ENCODE peak calls at places on chromosomes 5 and 9, in four cellular contexts. G is K562, B is GM12878, T is HepG2. O is an unnamed sample.

GRCh38 chr5:158163836-158164572 is 305.1 kb upstream of the CLINT1 start:
- DNase-seq in G (no peak), T (no peak), B (no peak), O (no peak)

GRCh38 chr9:107142896-107143603 is 140.0 kb upstream of the RAD23B start:
- DNase-seq in T (no peak), B (no peak), G (no peak), O (no peak)

GRCh38 chr9:120350596-120350995 is 229.4 kb downstream of the CDK5RAP2 start:
- DNase-seq in G (no peak), T (no peak), B (no peak), O (no peak)

GRCh38 chr9:96856363-96857286 is 2.3 kb upstream of the ZNF782 start:
- DNase-seq in T (peak), B (peak), G (peak), O (no peak)

GRCh38 chr5:40603378-40603777 is 76.3 kb upstream of the PTGER4 start:
- DNase-seq in B (no peak), T (no peak), G (no peak), O (no peak)

GRCh38 chr5:59487068-59487686 is 406.3 kb downstream of the PDE4D start:
- DNase-seq in G (no peak), T (no peak), B (no peak), O (no peak)

GRCh38 chr5:142364251-142365145 is 39.7 kb upstream of the SPRY4 start:
- DNase-seq in B (no peak), T (no peak), G (peak), O (peak)

GRCh38 chr5:92548351-92548750 is 1032.7 kb downstream of the NR2F1-AS1 start:
- DNase-seq in G (no peak), T (no peak), B (no peak), O (no peak)

GRCh38 chr5:1413611-1414241 is 31.5 kb downstream of the SLC6A3 start:
- DNase-seq in B (no peak), T (no peak), G (no peak), O (no peak)

GRCh38 chr5:127870914-127871313 is 167.7 kb downstream of the CCDC192 start:
- DNase-seq in B (no peak), G (no peak), T (no peak), O (no peak)

GRCh38 chr9:13928988-13929387 is 385.0 kb downstream of the NFIB start:
- DNase-seq in B (no peak), T (no peak), G (no peak), O (no peak)

GRCh38 chr9:114092336-114092735 is 6.8 kb downstream of the KIF12 start:
- DNase-seq in G (no peak), B (no peak), T (no peak), O (no peak)

GRCh38 chr5:175885813-175886212 is 14.4 kb downstream of the CPLX2 start:
- DNase-seq in B (no peak), G (no peak), T (no peak), O (no peak)

GRCh38 chr5:10434392-10434791 is 7.3 kb upstream of the ROPN1L start:
- DNase-seq in G (no peak), T (no peak), B (no peak), O (no peak)

GRCh38 chr5:102596113-102596512 is 97.3 kb upstream of the SLCO6A1 start:
- DNase-seq in G (no peak), B (peak), T (no peak), O (no peak)

GRCh38 chr9:96219615-96220257 is 82.2 kb downstream of the HSD17B3 start:
- DNase-seq in G (peak), B (no peak), T (no peak), O (no peak)

GRCh38 chr5:5291357-5291756 is 131.1 kb upstream of the ICE1 start:
- DNase-seq in T (no peak), B (no peak), G (no peak), O (no peak)

GRCh38 chr5:9265391-9266287 is 280.2 kb downstream of the SEMA5A start:
- DNase-seq in G (no peak), T (no peak), B (no peak), O (no peak)

GRCh38 chr5:138867011-138867410 is 8.1 kb downstream of the LRRTM2 start:
- DNase-seq in B (no peak), T (no peak), G (no peak), O (no peak)
- TF ChIP-seq CTCF in B (peak), T (no peak), G (no peak), O (no peak)

GRCh38 chr5:125348221-125348692 is 601.8 kb upstream of the ZNF608 start:
- DNase-seq in T (no peak), B (no peak), G (no peak), O (no peak)
- TF ChIP-seq ESRRA in T (no peak), B (no peak), G (no peak), O (no peak)

GRCh38 chr9:129823934-129824601 is at the start of gene TOR1A:
- DNase-seq in G (peak), B (peak), T (peak), O (peak)
- TF ChIP-seq POLR2A in G (peak), B (peak), T (peak), O (peak)

GRCh38 chr5:65418661-65419060 is 63.1 kb downstream of the ADAMTS6 start:
- DNase-seq in G (no peak), B (no peak), T (no peak), O (no peak)
- TF ChIP-seq CTCF in G (no peak), B (no peak), T (no peak), O (no peak)